ENCODE peak calls at places on chromosomes 16 and 17, in ten cellular contexts. J is HepG2, Q is transverse colon, G is heart left ventricle, Y is gastrocnemius medialis, S is stomach, O is body of pancreas, A is adrenal gland, K is lower leg skin, D is prostate gland. N is an unnamed sample.

GRCh38 chr17:15966183-15966878 is 21.4 kb downstream of the ADORA2B start:
- DNase-seq in A (no peak), K (no peak), S (peak), Q (peak), G (no peak), Y (no peak), D (peak), O (peak), J (peak), N (no peak)

GRCh38 chr17:82734987-82735866 is at the start of gene FN3K:
- DNase-seq in Y (peak), J (peak), S (peak), Q (peak), D (peak), K (no peak), A (peak), O (peak), G (peak), N (peak)

GRCh38 chr17:50602514-50603235 is 32.0 kb upstream of the ABCC3 start:
- DNase-seq in D (no peak), G (no peak), O (no peak), Y (no peak), Q (no peak), A (no peak), S (no peak), J (no peak), K (no peak), N (no peak)

GRCh38 chr17:35555695-35556094 is 4.9 kb downstream of the SLFN14 start:
- DNase-seq in K (no peak), J (no peak), G (no peak), D (no peak), S (no peak), A (no peak), Q (no peak), O (no peak), Y (no peak), N (no peak)

GRCh38 chr17:5630434-5630833 is 46.1 kb upstream of the NLRP1 start:
- DNase-seq in A (no peak), Q (no peak), K (no peak), D (no peak), S (no peak), J (no peak), O (no peak), Y (no peak), G (no peak), N (no peak)

GRCh38 chr17:17051791-17052461 is 9.7 kb downstream of the MPRIP start:
- DNase-seq in S (peak), J (peak), A (peak), Y (no peak), Q (peak), G (peak), O (peak), K (no peak), D (no peak), N (no peak)

GRCh38 chr17:49564638-49565037 is 11.0 kb upstream of the NXPH3 start:
- DNase-seq in K (no peak), D (no peak), O (no peak), S (no peak), J (no peak), Y (no peak), Q (no peak), G (no peak), A (no peak), N (no peak)

GRCh38 chr17:1577186-1577585 is 14.6 kb upstream of the PITPNA start:
- DNase-seq in A (peak), K (peak), Q (peak), D (peak), Y (peak), O (peak), S (peak), J (peak), G (peak), N (peak)

GRCh38 chr17:59287887-59288286 is 43.6 kb upstream of the YPEL2 start:
- DNase-seq in K (no peak), S (no peak), D (no peak), G (no peak), Y (no peak), A (no peak), Q (no peak), J (no peak), O (no peak), N (no peak)

GRCh38 chr16:19008770-19009169 is 25.0 kb downstream of the TMC7 start:
- DNase-seq in A (no peak), S (no peak), K (no peak), O (no peak), D (no peak), Y (no peak), Q (no peak), J (peak), G (no peak), N (no peak)

GRCh38 chr16:56789360-56789759 is 59.4 kb downstream of the NUP93 start:
- DNase-seq in K (peak), O (peak), G (peak), A (peak), J (peak), D (peak), Y (peak), S (peak), Q (peak), N (peak)

GRCh38 chr17:37098910-37099664 is 150.3 kb downstream of the AATF start:
- DNase-seq in G (no peak), A (no peak), J (no peak), K (no peak), S (no peak), Y (no peak), O (no peak), D (no peak), Q (no peak), N (no peak)

GRCh38 chr17:4948997-4949320 is 629 bp upstream of the PFN1 start:
- DNase-seq in Q (peak), S (peak), K (peak), G (peak), J (peak), A (peak), O (peak), D (peak), Y (peak), N (peak)

GRCh38 chr16:65202461-65202860 is 80.6 kb upstream of the CDH11 start:
- DNase-seq in Q (no peak), Y (no peak), A (no peak), K (no peak), D (no peak), G (no peak), J (no peak), O (no peak), S (no peak), N (no peak)

DNA sequence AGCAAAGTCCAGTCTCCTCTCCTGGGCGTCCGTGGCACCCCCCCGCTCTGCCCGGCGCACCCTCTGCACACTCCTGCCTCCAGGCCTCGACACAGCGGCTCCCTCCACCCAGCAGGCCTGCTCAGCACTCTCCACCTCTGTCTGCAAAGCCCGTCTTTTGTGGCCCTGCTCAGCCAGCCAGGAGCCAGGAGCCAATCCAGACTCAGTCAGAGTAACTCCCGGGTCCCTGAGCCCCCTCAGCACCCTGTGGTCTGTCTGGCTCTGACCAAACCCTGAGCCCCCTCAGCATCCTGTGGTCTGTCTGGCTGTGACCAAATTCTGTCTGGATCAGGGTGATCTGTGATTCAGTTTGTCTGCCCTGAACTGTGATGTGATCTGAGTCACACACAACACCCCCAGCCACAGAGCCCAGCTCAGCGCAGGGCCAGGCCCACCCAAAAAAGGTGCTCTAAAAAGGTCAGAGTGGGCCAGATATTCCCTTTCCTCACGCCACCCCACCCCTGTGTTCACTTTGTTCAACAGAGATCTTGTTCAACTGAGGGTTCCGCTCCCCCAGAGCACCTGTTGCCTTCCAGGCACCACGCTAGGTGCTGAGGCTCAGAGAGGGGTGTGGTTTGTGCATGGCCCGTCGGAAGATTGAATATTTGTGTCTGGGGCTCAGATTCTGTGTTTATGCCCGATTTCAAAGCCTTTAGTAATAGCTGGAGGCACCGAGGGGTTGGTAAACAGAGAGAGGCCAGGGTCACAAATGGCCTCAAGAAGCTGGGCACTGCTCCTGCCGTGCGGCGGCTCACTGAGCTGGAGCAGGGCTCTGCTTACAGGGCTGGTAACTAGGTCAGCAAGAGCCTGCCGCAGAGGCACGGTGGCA is 5.9 kb downstream of the ITGAE start:
- DNase-seq in O (no peak), J (peak), G (no peak), S (no peak), Y (no peak), A (no peak), Q (no peak), D (no peak), K (no peak), N (no peak)
- TF ChIP-seq POLR2A in O (no peak), J (peak), G (no peak), S (no peak), Y (no peak), A (no peak), Q (no peak), D (no peak), K (no peak), N (no peak)

GRCh38 chr16:29995911-29996772 is at the start of gene INO80E:
- DNase-seq in A (peak), Y (peak), K (peak), Q (peak), J (peak), O (peak), G (peak), S (peak), D (peak), N (peak)
- TF ChIP-seq POLR2A in A (no peak), Y (peak), K (no peak), Q (peak), J (peak), O (peak), G (no peak), S (no peak), D (peak), N (no peak)

GRCh38 chr16:76195648-76196047 is 81.6 kb upstream of the CNTNAP4 start:
- DNase-seq in Y (no peak), K (no peak), J (no peak), A (no peak), G (no peak), O (no peak), D (no peak), S (no peak), Q (no peak), N (no peak)

GRCh38 chr16:76194621-76195015 is 82.6 kb upstream of the CNTNAP4 start:
- DNase-seq in S (no peak), K (no peak), D (no peak), J (no peak), A (peak), Q (no peak), O (peak), Y (no peak), G (no peak), N (no peak)

GRCh38 chr16:76190480-76190879 is 86.7 kb upstream of the CNTNAP4 start:
- DNase-seq in J (no peak), S (no peak), Q (no peak), D (no peak), A (no peak), K (no peak), O (no peak), G (no peak), Y (no peak), N (no peak)

GRCh38 chr16:76197925-76198324 is 79.3 kb upstream of the CNTNAP4 start:
- DNase-seq in Y (no peak), K (no peak), G (no peak), Q (no peak), D (no peak), A (no peak), S (no peak), O (no peak), J (no peak), N (no peak)

DNA sequence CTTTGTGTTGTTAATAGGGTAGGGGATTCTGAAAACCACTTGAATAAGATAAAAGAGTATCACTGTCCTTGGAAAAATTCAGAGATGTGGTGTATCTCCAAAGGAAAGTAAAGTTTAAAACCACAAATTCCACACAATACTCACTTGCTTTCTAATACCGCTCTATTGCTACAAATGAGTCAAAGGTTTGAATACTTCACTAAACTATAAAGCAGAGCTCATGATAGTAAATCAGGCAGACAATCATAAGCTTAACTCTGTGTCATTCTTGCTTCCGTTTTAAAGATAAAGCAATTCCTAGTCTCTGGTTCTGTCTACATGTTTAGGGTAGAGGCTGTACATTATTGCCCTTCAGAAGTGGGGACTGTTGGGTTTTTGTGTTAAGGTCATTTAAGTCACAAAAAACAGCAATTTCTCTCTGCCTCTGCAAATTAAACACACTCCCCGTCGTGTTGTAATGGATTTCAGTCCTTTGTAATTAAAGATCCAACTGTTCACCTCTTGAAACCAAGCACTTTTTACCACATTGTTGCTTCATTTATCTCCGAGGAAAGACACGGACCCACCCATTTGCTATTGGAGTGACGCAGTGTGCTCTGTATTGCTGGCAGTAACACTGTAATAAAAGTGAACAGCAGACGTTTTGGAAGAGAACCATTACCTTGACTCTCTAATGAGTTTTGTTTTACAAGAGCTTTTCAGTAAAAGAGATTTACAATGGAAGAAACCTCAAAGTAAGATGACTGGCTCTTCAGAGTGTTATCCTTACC is 83.2 kb upstream of the CNTNAP4 start:
- DNase-seq in D (no peak), O (no peak), S (no peak), Y (no peak), K (no peak), J (no peak), Q (no peak), A (no peak), G (no peak), N (no peak)
- TF ChIP-seq POLR2A in D (no peak), O (no peak), S (no peak), Y (no peak), K (no peak), J (no peak), Q (no peak), A (no peak), G (no peak), N (no peak)

DNA sequence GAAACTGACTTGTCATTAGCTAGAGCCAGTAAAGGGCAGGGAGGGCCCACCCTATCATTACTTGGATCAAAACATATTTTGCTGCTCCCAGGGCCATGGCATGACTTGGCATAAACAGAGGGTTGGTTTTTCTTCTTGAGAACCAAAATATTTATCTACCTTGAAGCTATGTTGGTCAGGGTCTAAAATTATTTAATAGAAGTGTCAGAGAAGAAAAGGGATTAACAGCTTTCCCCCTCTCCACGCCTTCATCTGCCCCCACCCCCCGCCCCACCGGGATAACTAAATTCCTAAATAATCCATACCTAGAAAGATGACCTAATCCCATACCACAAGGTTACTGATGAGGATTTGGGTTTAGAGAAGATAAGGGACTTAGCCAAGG is 3.7 kb upstream of the USP7 start:
- DNase-seq in G (no peak), Y (no peak), K (no peak), J (no peak), O (no peak), A (no peak), S (no peak), Q (no peak), D (no peak), N (no peak)
- TF ChIP-seq POLR2A in G (no peak), Y (no peak), K (no peak), J (no peak), O (no peak), A (no peak), S (no peak), Q (no peak), D (no peak), N (no peak)

DNA sequence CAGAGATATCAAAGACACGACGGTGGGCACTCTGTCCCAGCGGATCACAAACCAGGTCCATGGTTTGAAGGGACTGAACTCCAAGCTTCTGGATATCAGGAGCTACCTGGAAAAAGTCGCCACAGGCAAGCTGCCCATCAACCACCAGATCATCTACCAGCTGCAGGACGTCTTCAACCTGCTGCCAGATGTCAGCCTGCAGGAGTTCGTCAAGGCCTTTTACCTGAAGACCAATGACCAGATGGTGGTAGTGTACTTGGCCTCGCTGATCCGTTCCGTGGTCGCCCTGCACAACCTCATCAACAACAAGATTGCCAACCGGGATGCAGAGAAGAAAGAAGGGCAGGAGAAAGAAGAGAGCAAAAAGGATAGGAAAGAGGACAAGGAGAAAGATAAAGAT is 8.7 kb downstream of the PSMD7 start:
- DNase-seq in O (no peak), K (no peak), J (no peak), G (no peak), D (no peak), Q (no peak), Y (no peak), A (no peak), S (no peak), N (no peak)
- TF ChIP-seq POLR2A in O (no peak), K (no peak), J (no peak), G (no peak), D (no peak), Q (no peak), Y (no peak), A (no peak), S (no peak), N (no peak)

GRCh38 chr16:51852892-51853291 is 694.1 kb downstream of the TOX3 start:
- DNase-seq in D (no peak), K (no peak), O (no peak), G (no peak), Q (no peak), Y (no peak), S (no peak), A (no peak), J (no peak), N (no peak)

GRCh38 chr16:51849715-51850114 is 697.2 kb downstream of the TOX3 start:
- DNase-seq in Q (no peak), K (no peak), S (no peak), Y (no peak), O (no peak), A (no peak), G (no peak), D (no peak), J (no peak), N (no peak)

GRCh38 chr16:51853586-51853985 is 693.4 kb downstream of the TOX3 start:
- DNase-seq in G (no peak), S (no peak), D (no peak), K (no peak), A (no peak), Q (no peak), J (no peak), O (no peak), Y (no peak), N (no peak)

GRCh38 chr16:51854401-51854951 is 692.5 kb downstream of the TOX3 start:
- DNase-seq in S (no peak), K (no peak), D (no peak), Y (no peak), O (no peak), A (no peak), G (no peak), Q (no peak), J (no peak), N (no peak)

DNA sequence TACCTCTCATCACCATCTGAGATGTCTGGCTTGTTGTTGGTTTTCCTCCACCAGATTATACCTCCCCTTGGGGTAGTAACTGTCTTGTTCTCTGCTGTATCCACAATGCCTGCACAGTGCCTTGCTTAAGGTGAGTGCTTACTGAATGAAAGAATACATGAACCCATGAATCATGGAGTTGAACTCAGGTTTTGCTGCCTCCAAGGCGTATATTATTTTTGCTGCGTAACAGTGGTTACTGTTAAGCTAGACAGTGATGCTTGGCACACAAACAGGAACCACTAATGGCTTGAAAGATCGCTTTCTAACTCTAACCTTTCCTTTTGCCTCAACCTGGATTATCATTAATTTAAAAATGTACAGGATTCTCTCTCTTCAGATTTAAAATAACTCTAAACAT is 695.8 kb downstream of the TOX3 start:
- DNase-seq in K (no peak), A (no peak), Y (no peak), G (no peak), S (no peak), O (no peak), Q (no peak), J (no peak), D (no peak), N (no peak)
- TF ChIP-seq POLR2A in K (no peak), A (no peak), Y (no peak), G (no peak), S (no peak), O (no peak), Q (no peak), J (no peak), D (no peak), N (no peak)

N was measured in thyroid gland.